ENCODE peak calls at places on chromosomes 3 and 15, in ten cellular contexts. K is CD8-positive, alpha-beta memory T cell; M is NCI-H82; S is NCI-H2081; Z is activated CD8-positive, alpha-beta memory T cell treated with anti-CD3 and anti-CD28 coated beads for 1 hour; E is globus pallidus; V is stimulated activated effector memory CD8-positive, alpha-beta T cell treated with anti-CD3 and anti-CD28 coated beads, Interleukin-12 subunit alpha, Interleukin-12 subunit beta, amount 100 ng/mL, for 72 hours; O is Right ventricle myocardium superior; Y is sciatic nerve; A is activated effector memory CD4-positive, alpha-beta T cell treated with anti-CD3 and anti-CD28 coated beads, Interleukin-2, amount 50 U/mL, for 16 hours. T is an unnamed sample.

GRCh38 chr15:50182233-50183013 is 427 bp downstream of the SLC27A2 start:
- DNase-seq in K (no peak), M (peak), S (peak), Z (no peak), E (no peak), V (peak), O (no peak), Y (no peak), A (peak), T (peak)

GRCh38 chr3:61637088-61638051 is 76.0 kb downstream of the PTPRG start:
- DNase-seq in K (no peak), M (peak), S (no peak), Z (no peak), E (no peak), V (no peak), O (no peak), Y (no peak), A (no peak), T (peak)

GRCh38 chr15:26838742-26839460 is 28.0 kb upstream of the GABRA5 start:
- DNase-seq in K (no peak), M (peak), S (no peak), Z (no peak), E (no peak), V (no peak), O (no peak), Y (no peak), A (no peak), T (no peak)

GRCh38 chr15:59501531-59502113 is 63.6 kb downstream of the FAM81A start:
- DNase-seq in K (no peak), M (peak), S (no peak), Z (no peak), E (no peak), V (no peak), O (no peak), Y (no peak), A (no peak), T (peak)

GRCh38 chr15:70154440-70155347 is 57.0 kb upstream of the TLE3 start:
- DNase-seq in K (no peak), M (peak), S (no peak), Z (no peak), E (no peak), V (no peak), O (peak), Y (peak), A (no peak), T (no peak)

GRCh38 chr3:118538187-118538586 is 496.5 kb downstream of the IGSF11 start:
- DNase-seq in K (no peak), M (no peak), S (no peak), Z (no peak), E (no peak), V (no peak), O (no peak), Y (no peak), A (no peak), T (no peak)

GRCh38 chr3:19595884-19596283 is 338.1 kb downstream of the EFHB start:
- DNase-seq in K (no peak), M (no peak), S (no peak), Z (no peak), E (no peak), V (no peak), O (no peak), Y (no peak), A (no peak), T (no peak)

GRCh38 chr3:138373695-138374094 is 25.3 kb downstream of the MRAS start:
- DNase-seq in K (no peak), M (no peak), S (no peak), Z (no peak), E (no peak), V (no peak), O (no peak), Y (no peak), A (no peak), T (no peak)

GRCh38 chr15:71084264-71084663 is 31.0 kb upstream of the THSD4 start:
- DNase-seq in K (no peak), M (no peak), S (no peak), Z (no peak), E (no peak), V (no peak), O (no peak), Y (no peak), A (no peak), T (no peak)

GRCh38 chr15:90883971-90884718 is at the start of gene FES:
- DNase-seq in K (no peak), M (no peak), S (no peak), Z (no peak), E (no peak), V (no peak), O (peak), Y (peak), A (no peak), T (no peak)

GRCh38 chr3:36175916-36176461 is 204.3 kb upstream of the STAC start:
- DNase-seq in K (no peak), M (no peak), S (no peak), Z (no peak), E (no peak), V (no peak), O (no peak), Y (no peak), A (no peak), T (no peak)

GRCh38 chr3:102511168-102511567 is 76.4 kb downstream of the ZPLD1 start:
- DNase-seq in K (no peak), M (no peak), S (no peak), Z (no peak), E (no peak), V (no peak), O (no peak), Y (no peak), A (no peak), T (no peak)

GRCh38 chr3:149813367-149814281 is 609 bp downstream of the RNF13 start:
- DNase-seq in K (no peak), M (peak), S (no peak), Z (no peak), E (peak), V (peak), O (peak), Y (no peak), A (peak), T (no peak)

GRCh38 chr3:81743096-81744025 is 18.1 kb downstream of the GBE1 start:
- DNase-seq in K (no peak), M (no peak), S (no peak), Z (no peak), E (no peak), V (no peak), O (no peak), Y (no peak), A (no peak), T (no peak)

GRCh38 chr3:189508784-189509489 is 122.3 kb upstream of the TP63 start:
- DNase-seq in K (no peak), M (no peak), S (no peak), Z (no peak), E (no peak), V (no peak), O (no peak), Y (no peak), A (no peak), T (no peak)

GRCh38 chr15:33735637-33736247 is 232.6 kb upstream of the CHRM5 start:
- DNase-seq in K (no peak), M (peak), S (peak), Z (no peak), E (no peak), V (no peak), O (no peak), Y (no peak), A (no peak), T (no peak)

GRCh38 chr15:88859550-88859949 is 35.8 kb downstream of the HAPLN3 start:
- DNase-seq in K (no peak), M (no peak), S (no peak), Z (no peak), E (no peak), V (no peak), O (no peak), Y (no peak), A (no peak), T (no peak)

GRCh38 chr3:128242818-128243601 is 89.7 kb downstream of the EEFSEC start:
- DNase-seq in K (no peak), M (no peak), S (no peak), Z (no peak), E (no peak), V (no peak), O (no peak), Y (no peak), A (no peak), T (no peak)

GRCh38 chr15:101652783-101653430 is 726 bp upstream of the TM2D3 start:
- DNase-seq in K (no peak), M (peak), S (no peak), Z (no peak), E (no peak), V (no peak), O (peak), Y (no peak), A (no peak), T (peak)

GRCh38 chr3:73563896-73564582 is 60.7 kb downstream of the PDZRN3 start:
- DNase-seq in K (no peak), M (no peak), S (no peak), Z (no peak), E (no peak), V (no peak), O (no peak), Y (no peak), A (no peak), T (no peak)

GRCh38 chr3:123369085-123369484 is 79.8 kb downstream of the ADCY5 start:
- DNase-seq in K (no peak), M (no peak), S (no peak), Z (no peak), E (no peak), V (no peak), O (no peak), Y (no peak), A (no peak), T (no peak)

GRCh38 chr3:182487048-182487447 is 306.3 kb upstream of the ATP11B start:
- DNase-seq in K (no peak), M (peak), S (peak), Z (no peak), E (no peak), V (no peak), O (no peak), Y (no peak), A (no peak), T (no peak)

GRCh38 chr15:29466292-29466691 is 196.7 kb upstream of the NSMCE3 start:
- DNase-seq in K (no peak), M (no peak), S (no peak), Z (no peak), E (no peak), V (no peak), O (no peak), Y (no peak), A (no peak), T (no peak)

GRCh38 chr3:111627092-111627491 is 31.9 kb upstream of the ZBED2 start:
- DNase-seq in K (no peak), M (no peak), S (no peak), Z (no peak), E (no peak), V (no peak), O (no peak), Y (no peak), A (no peak), T (no peak)

GRCh38 chr15:71048913-71049675 is 66.2 kb upstream of the THSD4 start:
- DNase-seq in K (no peak), M (no peak), S (no peak), Z (no peak), E (no peak), V (no peak), O (no peak), Y (no peak), A (no peak), T (no peak)

GRCh38 chr15:40108061-40108854 is 421 bp downstream of the BMF start:
- DNase-seq in K (no peak), M (peak), S (no peak), Z (no peak), E (no peak), V (no peak), O (peak), Y (peak), A (no peak), T (no peak)

GRCh38 chr15:63407612-63408011 is 26.0 kb upstream of the CA12 start:
- DNase-seq in K (no peak), M (peak), S (peak), Z (no peak), E (no peak), V (no peak), O (no peak), Y (no peak), A (no peak), T (no peak)

GRCh38 chr3:23701711-23702110 is 104.0 kb upstream of the UBE2E1 start:
- DNase-seq in K (no peak), M (no peak), S (no peak), Z (no peak), E (no peak), V (no peak), O (no peak), Y (no peak), A (no peak), T (no peak)

GRCh38 chr3:129936757-129937156 is 37.8 kb upstream of the TRH start:
- DNase-seq in K (peak), M (no peak), S (peak), Z (no peak), E (peak), V (peak), O (no peak), Y (no peak), A (peak), T (no peak)

GRCh38 chr15:77904436-77904821 is 173.1 kb downstream of the TBC1D2B start:
- DNase-seq in K (no peak), M (no peak), S (no peak), Z (no peak), E (no peak), V (no peak), O (peak), Y (no peak), A (peak), T (no peak)

GRCh38 chr3:122427857-122428471 is 12.1 kb upstream of the WDR5B start:
- DNase-seq in K (no peak), M (no peak), S (no peak), Z (no peak), E (no peak), V (no peak), O (no peak), Y (no peak), A (no peak), T (no peak)

T was measured in GM12892.